ENCODE peak calls at places on chromosomes 2 and 18, in ten cellular contexts. K, Z, V, Q, M, H, D, N, W and E are unnamed samples.

GRCh38 chr2:172246649-172247048 is 143.9 kb upstream of the DLX2 start:
- DNase-seq in W (peak), Z (no peak), H (no peak), Q (peak), D (no peak), N (peak), V (no peak), K (no peak), M (no peak), E (no peak)

GRCh38 chr2:159265171-159265576 is 21.3 kb downstream of the WDSUB1 start:
- DNase-seq in Q (peak), D (no peak), K (peak), N (peak), W (peak), M (no peak), V (no peak), Z (peak), H (no peak), E (no peak)

GRCh38 chr18:63319383-63320040 is at the start of gene BCL2:
- DNase-seq in Q (peak), K (peak), D (peak), W (peak), N (no peak), M (no peak), Z (peak), H (no peak), V (peak), E (no peak)

GRCh38 chr2:28094794-28095193 is 204.3 kb downstream of the BABAM2 start:
- DNase-seq in V (no peak), M (no peak), K (no peak), Z (no peak), D (no peak), Q (no peak), N (no peak), W (no peak), H (no peak), E (no peak)

GRCh38 chr18:845152-845819 is 33.2 kb upstream of the YES1 start:
- DNase-seq in N (peak), V (no peak), D (peak), Z (peak), M (no peak), Q (peak), W (peak), K (peak), H (no peak), E (no peak)

GRCh38 chr2:107529146-107529545 is 297.5 kb upstream of the RGPD4 start:
- DNase-seq in V (no peak), K (peak), W (peak), Q (no peak), D (no peak), Z (no peak), H (no peak), N (no peak), M (no peak), E (no peak)

GRCh38 chr18:27661320-27662049 is 476.4 kb upstream of the CHST9 start:
- DNase-seq in M (no peak), N (no peak), D (no peak), Q (no peak), H (no peak), Z (no peak), W (no peak), V (no peak), K (no peak), E (no peak)

GRCh38 chr2:85905187-85905666 is 16.4 kb upstream of the ST3GAL5 start:
- DNase-seq in Z (peak), K (no peak), W (peak), N (no peak), D (peak), M (no peak), Q (peak), V (no peak), H (no peak), E (no peak)

GRCh38 chr2:24304621-24305020 is 55.7 kb downstream of the ITSN2 start:
- DNase-seq in V (no peak), H (no peak), Z (peak), M (no peak), W (peak), Q (no peak), D (peak), K (peak), N (no peak), E (peak)

GRCh38 chr2:60531638-60532216 is 21.7 kb downstream of the BCL11A start:
- DNase-seq in D (no peak), N (no peak), Q (no peak), K (no peak), M (no peak), W (no peak), Z (no peak), V (no peak), H (no peak), E (no peak)

GRCh38 chr2:241215421-241215820 is 26.9 kb downstream of the ANO7 start:
- DNase-seq in D (no peak), M (no peak), V (no peak), Q (no peak), W (no peak), K (no peak), Z (no peak), H (no peak), N (no peak), E (no peak)

GRCh38 chr2:241214766-241215165 is 26.3 kb downstream of the ANO7 start:
- DNase-seq in K (no peak), W (no peak), N (no peak), H (no peak), Q (no peak), V (no peak), Z (no peak), M (no peak), D (no peak), E (no peak)

GRCh38 chr2:241214209-241214608 is 25.7 kb downstream of the ANO7 start:
- DNase-seq in K (no peak), N (no peak), M (no peak), Z (no peak), H (no peak), V (no peak), D (no peak), Q (no peak), W (no peak), E (no peak)

GRCh38 chr2:241217320-241218031 is 29.0 kb downstream of the ANO7 start:
- DNase-seq in K (peak), Q (peak), V (peak), M (peak), W (peak), H (peak), D (peak), N (peak), Z (peak), E (peak)

GRCh38 chr2:241216211-241216761 is 27.8 kb downstream of the ANO7 start:
- DNase-seq in W (no peak), V (no peak), H (no peak), Q (no peak), Z (no peak), N (no peak), M (no peak), K (no peak), D (peak), E (no peak)
- H3K4me3 ChIP-seq in W (no peak), V (no peak), H (no peak), Q (no peak), Z (no peak), N (no peak), M (no peak), K (no peak), D (no peak), E (no peak)

GRCh38 chr2:64607381-64607780 is 46.3 kb downstream of the SERTAD2 start:
- DNase-seq in K (no peak), V (no peak), M (no peak), H (no peak), D (no peak), N (no peak), W (no peak), Q (no peak), Z (no peak), E (no peak)
- H3K4me3 ChIP-seq in K (no peak), V (no peak), M (no peak), H (no peak), D (no peak), N (no peak), W (no peak), Q (no peak), Z (no peak), E (no peak)

GRCh38 chr2:136985044-136985443 is 219.7 kb downstream of the THSD7B start:
- DNase-seq in V (no peak), Q (no peak), N (peak), M (no peak), D (no peak), K (no peak), W (peak), Z (peak), H (no peak), E (no peak)
- H3K4me3 ChIP-seq in V (no peak), Q (no peak), N (no peak), M (no peak), D (no peak), K (no peak), W (no peak), Z (no peak), H (no peak), E (no peak)

GRCh38 chr2:147330925-147331324 is 513.9 kb upstream of the ACVR2A start:
- DNase-seq in N (no peak), Q (no peak), W (no peak), H (no peak), Z (no peak), V (no peak), M (no peak), K (no peak), D (no peak), E (no peak)

GRCh38 chr2:147327636-147328035 is 517.2 kb upstream of the ACVR2A start:
- DNase-seq in Q (no peak), H (no peak), W (peak), M (no peak), V (no peak), D (no peak), Z (peak), N (no peak), K (peak), E (no peak)

GRCh38 chr2:147325955-147326354 is 518.9 kb upstream of the ACVR2A start:
- DNase-seq in H (no peak), K (no peak), Q (no peak), Z (no peak), V (no peak), M (no peak), W (peak), N (no peak), D (no peak), E (no peak)

DNA sequence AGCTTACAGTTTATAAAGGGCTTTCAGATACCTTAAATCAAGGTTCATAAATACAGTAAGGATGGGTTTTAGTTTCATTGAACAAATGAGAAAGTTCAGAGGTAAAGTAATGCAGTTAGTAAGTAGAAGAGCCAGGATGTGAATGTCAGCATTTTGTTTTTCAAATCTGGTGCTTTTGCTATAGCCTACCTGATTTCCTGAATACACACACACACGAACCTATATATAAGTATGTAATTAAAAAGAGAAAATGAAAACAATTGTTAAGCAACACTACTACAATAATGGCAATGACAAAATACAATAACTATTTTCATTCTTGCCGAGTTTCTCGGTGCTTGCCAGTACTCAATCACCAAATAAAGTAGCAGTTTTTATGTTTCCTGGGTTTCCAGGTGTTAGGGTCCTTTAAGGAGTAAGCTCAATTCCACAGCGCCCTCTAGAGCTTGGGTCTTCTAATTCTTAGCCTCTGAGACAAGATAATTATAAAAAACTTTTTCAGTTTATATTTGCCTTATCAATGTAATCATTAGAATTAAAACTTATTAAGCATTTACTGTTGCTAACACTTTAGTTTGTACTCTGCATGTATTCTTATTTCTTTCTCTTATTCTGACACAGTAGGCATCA is 512.9 kb upstream of the ACVR2A start:
- DNase-seq in D (no peak), H (no peak), Q (peak), V (no peak), K (peak), M (no peak), N (peak), W (peak), Z (peak), E (no peak)
- H3K4me3 ChIP-seq in D (no peak), H (no peak), Q (no peak), V (no peak), K (no peak), M (no peak), N (no peak), W (no peak), Z (no peak), E (no peak)